ENCODE peak calls at places on chromosomes 5 and 9, in four cellular contexts. One of them, this sample, is unnamed.

GRCh38 chr5:131198625-131199024 is 27.9 kb downstream of the LYRM7 start:
- DNase-seq in fibroblast of the aortic adventitia: peak; percentile 46
- DNase-seq in fibroblast of mammary gland: peak; percentile 78
- DNase-seq in brain microvascular endothelial cell: no peak
- DNase-seq in this sample: no peak

GRCh38 chr9:36721846-36722588 is 149.3 kb downstream of the MELK start:
- DNase-seq in fibroblast of the aortic adventitia: peak; percentile 29
- DNase-seq in fibroblast of mammary gland: no peak
- DNase-seq in brain microvascular endothelial cell: no peak
- DNase-seq in this sample: no peak

GRCh38 chr5:56459978-56460377 is 226.8 kb upstream of the ANKRD55 start:
- DNase-seq in fibroblast of the aortic adventitia: no peak
- DNase-seq in brain microvascular endothelial cell: no peak
- DNase-seq in fibroblast of mammary gland: no peak
- DNase-seq in this sample: no peak

GRCh38 chr5:37756248-37756647 is 83.6 kb downstream of the GDNF start:
- DNase-seq in fibroblast of the aortic adventitia: no peak
- DNase-seq in fibroblast of mammary gland: no peak
- DNase-seq in brain microvascular endothelial cell: no peak
- DNase-seq in this sample: no peak

GRCh38 chr5:27171696-27172362 is 133.4 kb upstream of the CDH9 start:
- DNase-seq in brain microvascular endothelial cell: no peak
- DNase-seq in fibroblast of mammary gland: no peak
- DNase-seq in fibroblast of the aortic adventitia: no peak
- DNase-seq in this sample: no peak

GRCh38 chr5:40829748-40830305 is 5.2 kb downstream of the RPL37 start:
- DNase-seq in fibroblast of the aortic adventitia: no peak
- DNase-seq in brain microvascular endothelial cell: no peak
- DNase-seq in fibroblast of mammary gland: no peak
- DNase-seq in this sample: no peak

GRCh38 chr9:128845186-128845931 is 15.8 kb upstream of the SPOUT1 start:
- DNase-seq in fibroblast of the aortic adventitia: no peak
- DNase-seq in fibroblast of mammary gland: no peak
- DNase-seq in brain microvascular endothelial cell: no peak
- DNase-seq in this sample: no peak

GRCh38 chr5:85931220-85931619 is 686.5 kb upstream of the COX7C start:
- DNase-seq in fibroblast of the aortic adventitia: no peak
- DNase-seq in fibroblast of mammary gland: no peak
- DNase-seq in brain microvascular endothelial cell: no peak
- DNase-seq in this sample: no peak

GRCh38 chr9:101468116-101468515 is 32.5 kb upstream of the ALDOB start:
- DNase-seq in fibroblast of mammary gland: no peak
- DNase-seq in fibroblast of the aortic adventitia: no peak
- DNase-seq in brain microvascular endothelial cell: no peak
- DNase-seq in this sample: no peak

GRCh38 chr5:87164409-87164808 is 103.3 kb upstream of the RASA1 start:
- DNase-seq in brain microvascular endothelial cell: no peak
- DNase-seq in fibroblast of the aortic adventitia: no peak
- DNase-seq in fibroblast of mammary gland: no peak
- DNase-seq in this sample: no peak

GRCh38 chr5:41232797-41233196 is 19.5 kb upstream of the C6 start:
- DNase-seq in fibroblast of the aortic adventitia: no peak
- DNase-seq in brain microvascular endothelial cell: no peak
- DNase-seq in fibroblast of mammary gland: no peak
- DNase-seq in this sample: no peak

GRCh38 chr9:95757026-95757425 is 118.5 kb upstream of the ERCC6L2 start:
- DNase-seq in fibroblast of the aortic adventitia: peak; percentile 93
- DNase-seq in fibroblast of mammary gland: peak; percentile 75
- DNase-seq in brain microvascular endothelial cell: peak; percentile 25
- DNase-seq in this sample: no peak

GRCh38 chr9:89879711-89880110 is 274.9 kb downstream of the GADD45G start:
- DNase-seq in fibroblast of mammary gland: no peak
- DNase-seq in fibroblast of the aortic adventitia: peak; percentile 11
- DNase-seq in brain microvascular endothelial cell: no peak
- DNase-seq in this sample: peak; percentile 25

GRCh38 chr9:121860744-121861143 is 209.3 kb downstream of the DAB2IP start:
- DNase-seq in fibroblast of the aortic adventitia: peak; percentile 85
- DNase-seq in fibroblast of mammary gland: peak; percentile 89
- DNase-seq in brain microvascular endothelial cell: peak; percentile 94
- DNase-seq in this sample: no peak

GRCh38 chr5:61768692-61769281 is 436.7 kb downstream of the ZSWIM6 start:
- DNase-seq in brain microvascular endothelial cell: peak; percentile 2
- DNase-seq in fibroblast of mammary gland: peak; percentile 11
- DNase-seq in fibroblast of the aortic adventitia: peak; percentile 1
- DNase-seq in this sample: no peak

GRCh38 chr5:148387325-148387724 is 3.6 kb downstream of the FBXO38 start:
- DNase-seq in fibroblast of the aortic adventitia: peak; percentile 33
- DNase-seq in fibroblast of mammary gland: peak; percentile 79
- DNase-seq in brain microvascular endothelial cell: peak; percentile 53
- DNase-seq in this sample: no peak

GRCh38 chr5:134989291-134989830 is 21.7 kb downstream of the CATSPER3 start:
- DNase-seq in fibroblast of the aortic adventitia: peak; percentile 59
- DNase-seq in fibroblast of mammary gland: peak; percentile 6
- DNase-seq in brain microvascular endothelial cell: peak; percentile 2
- DNase-seq in this sample: no peak

GRCh38 chr5:149406203-149406978 is 27.3 kb upstream of the IL17B start:
- DNase-seq in brain microvascular endothelial cell: peak; percentile 90
- DNase-seq in fibroblast of mammary gland: peak; percentile 90
- DNase-seq in fibroblast of the aortic adventitia: peak; percentile 97
- DNase-seq in this sample: no peak

GRCh38 chr9:16133556-16134227 is 580.8 kb downstream of the CCDC171 start:
- DNase-seq in fibroblast of the aortic adventitia: peak; percentile 35
- DNase-seq in fibroblast of mammary gland: peak; percentile 67
- DNase-seq in brain microvascular endothelial cell: peak; percentile 78
- DNase-seq in this sample: peak; percentile 31

GRCh38 chr9:95181845-95182244 is 135.7 kb downstream of the FANCC start:
- DNase-seq in fibroblast of mammary gland: no peak
- DNase-seq in brain microvascular endothelial cell: no peak
- DNase-seq in fibroblast of the aortic adventitia: no peak
- DNase-seq in this sample: no peak

GRCh38 chr9:126122901-126123616 is 203.6 kb upstream of the MVB12B start:
- DNase-seq in fibroblast of the aortic adventitia: no peak
- DNase-seq in fibroblast of mammary gland: no peak
- DNase-seq in brain microvascular endothelial cell: no peak
- DNase-seq in this sample: no peak

GRCh38 chr5:125113328-125113727 is 366.9 kb upstream of the ZNF608 start:
- DNase-seq in fibroblast of mammary gland: peak; percentile 45
- DNase-seq in fibroblast of the aortic adventitia: no peak
- DNase-seq in brain microvascular endothelial cell: no peak
- DNase-seq in this sample: no peak

GRCh38 chr9:136542246-136543041 is 3.4 kb downstream of the NOTCH1 start:
- DNase-seq in fibroblast of mammary gland: no peak
- DNase-seq in fibroblast of the aortic adventitia: no peak
- DNase-seq in brain microvascular endothelial cell: no peak
- DNase-seq in this sample: no peak

GRCh38 chr9:107068581-107068980 is 205.6 kb downstream of the ZNF462 start:
- DNase-seq in fibroblast of mammary gland: no peak
- DNase-seq in fibroblast of the aortic adventitia: no peak
- DNase-seq in brain microvascular endothelial cell: no peak
- DNase-seq in this sample: no peak

GRCh38 chr9:128118971-128119665 is 8.4 kb downstream of the PTGES2 start:
- DNase-seq in brain microvascular endothelial cell: no peak
- DNase-seq in fibroblast of the aortic adventitia: no peak
- DNase-seq in fibroblast of mammary gland: no peak
- DNase-seq in this sample: peak; percentile 30

GRCh38 chr9:14006586-14007198 is 307.2 kb downstream of the NFIB start:
- DNase-seq in fibroblast of mammary gland: no peak
- DNase-seq in brain microvascular endothelial cell: no peak
- DNase-seq in fibroblast of the aortic adventitia: no peak
- DNase-seq in this sample: no peak

GRCh38 chr5:136081192-136081591 is 51.5 kb upstream of the SMAD5 start:
- DNase-seq in brain microvascular endothelial cell: no peak
- DNase-seq in fibroblast of mammary gland: no peak
- DNase-seq in fibroblast of the aortic adventitia: no peak
- DNase-seq in this sample: no peak

GRCh38 chr5:109531262-109531661 is 121.5 kb upstream of the PJA2 start:
- DNase-seq in fibroblast of mammary gland: no peak
- DNase-seq in brain microvascular endothelial cell: no peak
- DNase-seq in fibroblast of the aortic adventitia: no peak
- DNase-seq in this sample: no peak

GRCh38 chr9:129644902-129645301 is 3.0 kb upstream of the ASB6 start:
- DNase-seq in fibroblast of the aortic adventitia: no peak
- DNase-seq in brain microvascular endothelial cell: no peak
- DNase-seq in fibroblast of mammary gland: no peak
- DNase-seq in this sample: no peak

GRCh38 chr5:172114875-172115422 is 73.1 kb downstream of the STK10 start:
- DNase-seq in brain microvascular endothelial cell: no peak
- DNase-seq in fibroblast of mammary gland: no peak
- DNase-seq in fibroblast of the aortic adventitia: no peak
- DNase-seq in this sample: no peak

GRCh38 chr5:81359108-81359507 is 34.8 kb downstream of the ACOT12 start:
- DNase-seq in brain microvascular endothelial cell: no peak
- DNase-seq in fibroblast of the aortic adventitia: no peak
- DNase-seq in fibroblast of mammary gland: no peak
- DNase-seq in this sample: no peak

GRCh38 chr5:55702612-55703345 is 9.3 kb downstream of the SLC38A9 start:
- DNase-seq in fibroblast of the aortic adventitia: no peak
- DNase-seq in brain microvascular endothelial cell: no peak
- DNase-seq in fibroblast of mammary gland: no peak
- DNase-seq in this sample: no peak

DNA sequence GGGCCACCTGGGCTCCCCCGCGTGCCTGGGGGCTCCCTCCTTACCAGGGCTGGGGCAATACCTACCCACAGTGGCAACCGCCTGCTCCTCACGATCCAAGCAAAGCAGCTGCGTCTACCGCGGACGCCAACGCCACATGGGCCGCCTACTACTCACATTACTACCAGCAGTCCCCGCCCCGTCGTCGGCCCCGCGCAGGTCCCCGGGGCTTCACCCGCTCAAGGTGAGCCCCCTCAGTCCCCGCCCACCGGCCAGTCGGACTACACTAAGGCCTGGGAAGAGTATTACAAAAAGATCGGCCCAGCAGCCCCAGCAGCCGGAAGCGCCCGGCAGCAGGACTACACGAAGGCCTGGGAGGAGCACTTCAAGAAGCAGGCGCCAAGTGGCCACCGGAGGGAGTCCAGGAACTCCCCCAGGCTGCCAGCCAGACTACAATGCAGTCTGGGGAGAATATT is 106.0 kb upstream of the MTAP start:
- DNase-seq in fibroblast of the aortic adventitia: no peak
- DNase-seq in brain microvascular endothelial cell: no peak
- DNase-seq in fibroblast of mammary gland: no peak
- DNase-seq in this sample: no peak
- TF ChIP-seq CTCF in fibroblast of the aortic adventitia: peak; percentile 16
- TF ChIP-seq CTCF in brain microvascular endothelial cell: peak; percentile 55
- TF ChIP-seq CTCF in fibroblast of mammary gland: peak; percentile 1
- TF ChIP-seq CTCF in this sample: no peak

GRCh38 chr5:2068515-2068914 is 185.8 kb upstream of the IRX4 start:
- DNase-seq in fibroblast of the aortic adventitia: no peak
- DNase-seq in fibroblast of mammary gland: no peak
- DNase-seq in brain microvascular endothelial cell: no peak
- DNase-seq in this sample: no peak

GRCh38 chr5:2071562-2071961 is 188.8 kb upstream of the IRX4 start:
- DNase-seq in fibroblast of the aortic adventitia: no peak
- DNase-seq in brain microvascular endothelial cell: no peak
- DNase-seq in fibroblast of mammary gland: no peak
- DNase-seq in this sample: no peak

GRCh38 chr5:2066373-2066772 is 183.6 kb upstream of the IRX4 start:
- DNase-seq in fibroblast of mammary gland: no peak
- DNase-seq in fibroblast of the aortic adventitia: no peak
- DNase-seq in brain microvascular endothelial cell: no peak
- DNase-seq in this sample: no peak
- TF ChIP-seq CTCF in fibroblast of mammary gland: no peak
- TF ChIP-seq CTCF in fibroblast of the aortic adventitia: no peak
- TF ChIP-seq CTCF in brain microvascular endothelial cell: no peak
- TF ChIP-seq CTCF in this sample: no peak

GRCh38 chr9:71446081-71446480 is 322.2 kb downstream of the CEMIP2 start:
- DNase-seq in fibroblast of mammary gland: no peak
- DNase-seq in fibroblast of the aortic adventitia: no peak
- DNase-seq in brain microvascular endothelial cell: no peak
- DNase-seq in this sample: no peak

GRCh38 chr9:71442937-71443336 is 321.5 kb upstream of the TRPM3 start:
- DNase-seq in brain microvascular endothelial cell: no peak
- DNase-seq in fibroblast of the aortic adventitia: no peak
- DNase-seq in fibroblast of mammary gland: no peak
- DNase-seq in this sample: no peak

GRCh38 chr9:71446499-71447411 is 321.6 kb downstream of the CEMIP2 start:
- DNase-seq in fibroblast of mammary gland: peak; percentile 47
- DNase-seq in brain microvascular endothelial cell: peak; percentile 48
- DNase-seq in fibroblast of the aortic adventitia: peak; percentile 48
- DNase-seq in this sample: peak; percentile 62
- TF ChIP-seq CTCF in fibroblast of mammary gland: no peak
- TF ChIP-seq CTCF in brain microvascular endothelial cell: peak; percentile 11
- TF ChIP-seq CTCF in fibroblast of the aortic adventitia: no peak
- TF ChIP-seq CTCF in this sample: peak; percentile 20

GRCh38 chr5:160903076-160903475 is 51.1 kb upstream of the ATP10B start:
- DNase-seq in brain microvascular endothelial cell: no peak
- DNase-seq in fibroblast of the aortic adventitia: no peak
- DNase-seq in fibroblast of mammary gland: no peak
- DNase-seq in this sample: no peak

GRCh38 chr5:160905285-160905684 is 53.3 kb upstream of the ATP10B start:
- DNase-seq in fibroblast of the aortic adventitia: no peak
- DNase-seq in fibroblast of mammary gland: no peak
- DNase-seq in brain microvascular endothelial cell: no peak
- DNase-seq in this sample: no peak

GRCh38 chr5:160899735-160900134 is 47.7 kb upstream of the ATP10B start:
- DNase-seq in brain microvascular endothelial cell: no peak
- DNase-seq in fibroblast of the aortic adventitia: no peak
- DNase-seq in fibroblast of mammary gland: no peak
- DNase-seq in this sample: no peak
- TF ChIP-seq CTCF in brain microvascular endothelial cell: no peak
- TF ChIP-seq CTCF in fibroblast of the aortic adventitia: no peak
- TF ChIP-seq CTCF in fibroblast of mammary gland: no peak
- TF ChIP-seq CTCF in this sample: no peak

DNA sequence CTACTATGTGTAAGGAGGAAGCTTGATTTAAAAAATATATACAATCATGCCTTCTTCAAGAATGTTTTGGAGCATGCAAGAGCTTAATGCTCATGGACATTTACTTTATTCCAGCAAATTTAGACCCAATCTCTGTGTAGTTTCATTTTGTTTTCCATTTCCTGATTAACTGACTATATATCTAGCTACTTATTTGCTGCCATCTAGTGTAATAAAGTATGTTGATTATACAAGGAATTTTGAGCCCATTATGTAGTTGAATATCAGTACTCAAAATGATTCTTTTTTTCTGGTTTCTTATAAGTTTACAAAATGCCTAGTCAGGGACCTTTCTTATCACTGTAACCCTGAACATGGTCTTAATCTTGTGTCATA is 100.0 kb upstream of the CCDC152 start:
- DNase-seq in brain microvascular endothelial cell: no peak
- DNase-seq in fibroblast of mammary gland: peak; percentile 21
- DNase-seq in fibroblast of the aortic adventitia: peak; percentile 37
- DNase-seq in this sample: no peak
- TF ChIP-seq CTCF in brain microvascular endothelial cell: no peak
- TF ChIP-seq CTCF in fibroblast of mammary gland: no peak
- TF ChIP-seq CTCF in fibroblast of the aortic adventitia: peak; percentile 22
- TF ChIP-seq CTCF in this sample: peak; percentile 26

DNA sequence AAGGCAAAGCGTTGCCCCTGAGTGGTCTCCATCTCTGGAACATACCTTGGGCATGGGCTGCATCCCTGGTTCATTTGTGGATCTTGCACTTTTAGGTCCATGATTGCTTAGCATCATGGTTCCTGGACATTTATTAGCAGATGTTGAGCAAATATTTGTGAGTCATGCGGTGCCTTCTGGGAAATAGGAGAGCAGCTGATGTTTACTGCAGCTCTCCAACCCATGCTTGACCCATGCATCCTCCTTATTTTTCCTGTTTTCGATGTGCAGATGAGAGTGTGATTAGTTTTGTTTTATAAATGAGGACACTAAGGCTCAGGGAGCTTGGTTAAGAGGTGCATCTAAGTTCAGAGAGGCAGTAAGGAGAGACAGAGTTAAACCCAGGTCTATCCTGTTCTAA is 253.7 kb downstream of the ICE1 start:
- DNase-seq in fibroblast of mammary gland: no peak
- DNase-seq in fibroblast of the aortic adventitia: no peak
- DNase-seq in brain microvascular endothelial cell: no peak
- DNase-seq in this sample: no peak
- TF ChIP-seq CTCF in fibroblast of mammary gland: no peak
- TF ChIP-seq CTCF in fibroblast of the aortic adventitia: no peak
- TF ChIP-seq CTCF in brain microvascular endothelial cell: no peak
- TF ChIP-seq CTCF in this sample: no peak